ENCODE peak calls at places on chromosomes 12 and 14, in four cellular contexts. O is ELR, I is hypothalamus, W is cerebellar cortex. F is an unnamed sample.

GRCh38 chr12:125132698-125133400 is 67.6 kb downstream of the AACS start:
- DNase-seq in O (peak), I (no peak), W (no peak), F (no peak)

GRCh38 chr12:9763025-9763424 is 2.3 kb upstream of the CD69 start:
- DNase-seq in O (no peak), I (no peak), W (no peak), F (no peak)

GRCh38 chr12:95710386-95710785 is 80.2 kb downstream of the NTN4 start:
- DNase-seq in O (no peak), I (no peak), W (no peak), F (no peak)

GRCh38 chr14:34449819-34450541 is 12.1 kb downstream of the SPTSSA start:
- DNase-seq in O (no peak), I (no peak), W (no peak), F (no peak)

GRCh38 chr12:62703011-62703380 is 232.0 kb downstream of the PPM1H start:
- DNase-seq in O (peak), I (no peak), W (no peak), F (no peak)

GRCh38 chr12:104684884-104685283 is 228.1 kb downstream of the CHST11 start:
- DNase-seq in O (no peak), I (no peak), W (no peak), F (no peak)

GRCh38 chr14:51116682-51117081 is 21.8 kb upstream of the TRIM9 start:
- DNase-seq in O (no peak), I (no peak), W (no peak), F (no peak)

GRCh38 chr12:110179291-110179690 is 55.1 kb downstream of the IFT81 start:
- DNase-seq in O (peak), I (no peak), W (no peak), F (no peak)

GRCh38 chr12:76030378-76031080 is 1.0 kb downstream of the PHLDA1 start:
- DNase-seq in O (peak), I (peak), W (peak), F (peak)

GRCh38 chr14:75871181-75871880 is 110.5 kb downstream of the TGFB3 start:
- DNase-seq in O (no peak), I (no peak), W (no peak), F (no peak)

GRCh38 chr14:53840444-53840843 is 116.2 kb downstream of the BMP4 start:
- DNase-seq in O (peak), I (no peak), W (no peak), F (no peak)

GRCh38 chr14:79465651-79466050 is 745.7 kb downstream of the DIO2 start:
- DNase-seq in O (no peak), I (no peak), W (no peak), F (no peak)

GRCh38 chr14:89845346-89845745 is 109.2 kb downstream of the EFCAB11 start:
- DNase-seq in O (peak), I (no peak), W (no peak), F (no peak)

GRCh38 chr12:209246-209645 is 4.7 kb downstream of the SLC6A12 start:
- DNase-seq in O (no peak), I (no peak), W (no peak), F (no peak)

GRCh38 chr12:120366341-120366705 is 2.6 kb downstream of the MSI1 start:
- DNase-seq in O (no peak), I (no peak), W (no peak), F (no peak)